ENCODE peak calls at places on chromosomes 1 and 21, in eight cellular contexts. One of them, this sample, is unnamed.

GRCh38 chr21:41562101-41563000 is 54.4 kb upstream of the TMPRSS2 start:
- DNase-seq in foreskin fibroblast: peak
- DNase-seq in transverse colon: peak
- DNase-seq in WERI-Rb-1: no peak
- DNase-seq in fibroblast of the aortic adventitia: no peak
- DNase-seq in GM23338: no peak
- DNase-seq in NB4: no peak
- DNase-seq in epithelial cell of esophagus: no peak
- DNase-seq in this sample: no peak

GRCh38 chr1:6419803-6420593 is at the start of gene HES2:
- DNase-seq in foreskin fibroblast: peak
- DNase-seq in transverse colon: peak
- DNase-seq in WERI-Rb-1: no peak
- DNase-seq in fibroblast of the aortic adventitia: no peak
- DNase-seq in GM23338: peak
- DNase-seq in NB4: peak
- DNase-seq in epithelial cell of esophagus: peak
- DNase-seq in this sample: no peak

GRCh38 chr1:10687782-10688408 is 108.6 kb downstream of the CASZ1 start:
- DNase-seq in foreskin fibroblast: no peak
- DNase-seq in transverse colon: no peak
- DNase-seq in WERI-Rb-1: no peak
- DNase-seq in fibroblast of the aortic adventitia: peak
- DNase-seq in GM23338: no peak
- DNase-seq in NB4: peak
- DNase-seq in epithelial cell of esophagus: no peak
- DNase-seq in this sample: no peak

GRCh38 chr1:34918609-34919561 is 10.6 kb downstream of the DLGAP3 start:
- DNase-seq in foreskin fibroblast: no peak
- DNase-seq in transverse colon: no peak
- DNase-seq in WERI-Rb-1: peak
- DNase-seq in fibroblast of the aortic adventitia: no peak
- DNase-seq in GM23338: peak
- DNase-seq in NB4: peak
- DNase-seq in epithelial cell of esophagus: no peak
- DNase-seq in this sample: no peak

GRCh38 chr21:33115586-33116541 is 45.9 kb downstream of the OLIG1 start:
- DNase-seq in foreskin fibroblast: no peak
- DNase-seq in transverse colon: no peak
- DNase-seq in WERI-Rb-1: no peak
- DNase-seq in fibroblast of the aortic adventitia: no peak
- DNase-seq in GM23338: no peak
- DNase-seq in NB4: no peak
- DNase-seq in epithelial cell of esophagus: no peak
- DNase-seq in this sample: no peak

GRCh38 chr1:118988186-118989005 is at the start of gene TBX15:
- DNase-seq in foreskin fibroblast: peak
- DNase-seq in transverse colon: no peak
- DNase-seq in WERI-Rb-1: no peak
- DNase-seq in fibroblast of the aortic adventitia: no peak
- DNase-seq in GM23338: peak
- DNase-seq in NB4: no peak
- DNase-seq in epithelial cell of esophagus: no peak
- DNase-seq in this sample: no peak

GRCh38 chr1:182303778-182304177 is 87.8 kb downstream of the GLUL start:
- DNase-seq in foreskin fibroblast: peak
- DNase-seq in transverse colon: no peak
- DNase-seq in WERI-Rb-1: no peak
- DNase-seq in fibroblast of the aortic adventitia: no peak
- DNase-seq in GM23338: no peak
- DNase-seq in NB4: no peak
- DNase-seq in epithelial cell of esophagus: no peak
- DNase-seq in this sample: no peak

GRCh38 chr1:175933801-175934200 is 190.4 kb upstream of the TNR start:
- DNase-seq in foreskin fibroblast: peak
- DNase-seq in transverse colon: no peak
- DNase-seq in WERI-Rb-1: no peak
- DNase-seq in fibroblast of the aortic adventitia: peak
- DNase-seq in GM23338: peak
- DNase-seq in NB4: no peak
- DNase-seq in epithelial cell of esophagus: peak
- DNase-seq in this sample: no peak

GRCh38 chr1:15417365-15417934 is 7.8 kb downstream of the EFHD2 start:
- DNase-seq in foreskin fibroblast: peak
- DNase-seq in transverse colon: peak
- DNase-seq in WERI-Rb-1: peak
- DNase-seq in fibroblast of the aortic adventitia: no peak
- DNase-seq in GM23338: no peak
- DNase-seq in NB4: peak
- DNase-seq in epithelial cell of esophagus: peak
- DNase-seq in this sample: no peak

GRCh38 chr1:10624256-10625050 is 149.7 kb downstream of the PEX14 start:
- DNase-seq in foreskin fibroblast: no peak
- DNase-seq in transverse colon: no peak
- DNase-seq in WERI-Rb-1: no peak
- DNase-seq in fibroblast of the aortic adventitia: no peak
- DNase-seq in GM23338: no peak
- DNase-seq in NB4: no peak
- DNase-seq in epithelial cell of esophagus: no peak
- DNase-seq in this sample: no peak

GRCh38 chr1:95035536-95035935 is 37.2 kb downstream of the ALG14 start:
- DNase-seq in foreskin fibroblast: peak
- DNase-seq in transverse colon: no peak
- DNase-seq in WERI-Rb-1: no peak
- DNase-seq in fibroblast of the aortic adventitia: peak
- DNase-seq in GM23338: no peak
- DNase-seq in NB4: no peak
- DNase-seq in epithelial cell of esophagus: peak
- DNase-seq in this sample: no peak

GRCh38 chr1:54798769-54799641 is 2.1 kb downstream of the TTC22 start:
- DNase-seq in foreskin fibroblast: peak
- DNase-seq in transverse colon: peak
- DNase-seq in WERI-Rb-1: no peak
- DNase-seq in fibroblast of the aortic adventitia: peak
- DNase-seq in GM23338: no peak
- DNase-seq in NB4: peak
- DNase-seq in epithelial cell of esophagus: peak
- DNase-seq in this sample: no peak

GRCh38 chr1:178031856-178032320 is 62.0 kb upstream of the RASAL2 start:
- DNase-seq in foreskin fibroblast: peak
- DNase-seq in transverse colon: peak
- DNase-seq in WERI-Rb-1: peak
- DNase-seq in fibroblast of the aortic adventitia: peak
- DNase-seq in GM23338: peak
- DNase-seq in NB4: peak
- DNase-seq in epithelial cell of esophagus: peak
- DNase-seq in this sample: peak

GRCh38 chr1:46369542-46370213 is 24.4 kb upstream of the FAAH start:
- DNase-seq in foreskin fibroblast: peak
- DNase-seq in transverse colon: no peak
- DNase-seq in WERI-Rb-1: no peak
- DNase-seq in fibroblast of the aortic adventitia: peak
- DNase-seq in GM23338: no peak
- DNase-seq in NB4: no peak
- DNase-seq in epithelial cell of esophagus: peak
- DNase-seq in this sample: no peak

GRCh38 chr1:59699227-59699847 is 115.4 kb upstream of the HOOK1 start:
- DNase-seq in foreskin fibroblast: peak
- DNase-seq in transverse colon: no peak
- DNase-seq in WERI-Rb-1: no peak
- DNase-seq in fibroblast of the aortic adventitia: peak
- DNase-seq in GM23338: peak
- DNase-seq in NB4: peak
- DNase-seq in epithelial cell of esophagus: peak
- DNase-seq in this sample: no peak

GRCh38 chr1:227543283-227544066 is 19.9 kb upstream of the ZNF678 start:
- DNase-seq in foreskin fibroblast: no peak
- DNase-seq in transverse colon: no peak
- DNase-seq in WERI-Rb-1: no peak
- DNase-seq in fibroblast of the aortic adventitia: no peak
- DNase-seq in GM23338: no peak
- DNase-seq in NB4: no peak
- DNase-seq in epithelial cell of esophagus: no peak
- DNase-seq in this sample: no peak

GRCh38 chr1:221574529-221574928 is 167.4 kb downstream of the DUSP10 start:
- DNase-seq in foreskin fibroblast: no peak
- DNase-seq in transverse colon: no peak
- DNase-seq in WERI-Rb-1: no peak
- DNase-seq in fibroblast of the aortic adventitia: no peak
- DNase-seq in GM23338: no peak
- DNase-seq in NB4: no peak
- DNase-seq in epithelial cell of esophagus: peak
- DNase-seq in this sample: no peak

GRCh38 chr21:31159808-31160207 is 121.5 kb upstream of the KRTAP19-8 start:
- DNase-seq in foreskin fibroblast: no peak
- DNase-seq in transverse colon: no peak
- DNase-seq in WERI-Rb-1: no peak
- DNase-seq in fibroblast of the aortic adventitia: no peak
- DNase-seq in GM23338: no peak
- DNase-seq in NB4: no peak
- DNase-seq in epithelial cell of esophagus: no peak
- DNase-seq in this sample: no peak

GRCh38 chr1:85344256-85344694 is 67.8 kb upstream of the BCL10 start:
- DNase-seq in foreskin fibroblast: peak
- DNase-seq in transverse colon: peak
- DNase-seq in WERI-Rb-1: peak
- DNase-seq in fibroblast of the aortic adventitia: peak
- DNase-seq in GM23338: peak
- DNase-seq in NB4: peak
- DNase-seq in epithelial cell of esophagus: peak
- DNase-seq in this sample: no peak

GRCh38 chr1:996851-997727 is 2.8 kb downstream of the HES4 start:
- DNase-seq in foreskin fibroblast: no peak
- DNase-seq in transverse colon: no peak
- DNase-seq in WERI-Rb-1: peak
- DNase-seq in fibroblast of the aortic adventitia: no peak
- DNase-seq in GM23338: peak
- DNase-seq in NB4: peak
- DNase-seq in epithelial cell of esophagus: no peak
- DNase-seq in this sample: peak

GRCh38 chr1:115545096-115545720 is 96.6 kb upstream of the VANGL1 start:
- DNase-seq in foreskin fibroblast: no peak
- DNase-seq in transverse colon: no peak
- DNase-seq in WERI-Rb-1: no peak
- DNase-seq in fibroblast of the aortic adventitia: no peak
- DNase-seq in GM23338: no peak
- DNase-seq in NB4: no peak
- DNase-seq in epithelial cell of esophagus: no peak
- DNase-seq in this sample: no peak

GRCh38 chr1:193070395-193070753 is 11.0 kb downstream of the RO60 start:
- DNase-seq in foreskin fibroblast: no peak
- DNase-seq in transverse colon: no peak
- DNase-seq in WERI-Rb-1: no peak
- DNase-seq in fibroblast of the aortic adventitia: no peak
- DNase-seq in GM23338: no peak
- DNase-seq in NB4: peak
- DNase-seq in epithelial cell of esophagus: no peak
- DNase-seq in this sample: no peak
- TF ChIP-seq CTCF in foreskin fibroblast: no peak
- TF ChIP-seq CTCF in transverse colon: no peak
- TF ChIP-seq CTCF in WERI-Rb-1: no peak
- TF ChIP-seq CTCF in fibroblast of the aortic adventitia: no peak
- TF ChIP-seq CTCF in GM23338: no peak
- TF ChIP-seq CTCF in NB4: no peak
- TF ChIP-seq CTCF in epithelial cell of esophagus: no peak
- TF ChIP-seq CTCF in this sample: no peak

DNA sequence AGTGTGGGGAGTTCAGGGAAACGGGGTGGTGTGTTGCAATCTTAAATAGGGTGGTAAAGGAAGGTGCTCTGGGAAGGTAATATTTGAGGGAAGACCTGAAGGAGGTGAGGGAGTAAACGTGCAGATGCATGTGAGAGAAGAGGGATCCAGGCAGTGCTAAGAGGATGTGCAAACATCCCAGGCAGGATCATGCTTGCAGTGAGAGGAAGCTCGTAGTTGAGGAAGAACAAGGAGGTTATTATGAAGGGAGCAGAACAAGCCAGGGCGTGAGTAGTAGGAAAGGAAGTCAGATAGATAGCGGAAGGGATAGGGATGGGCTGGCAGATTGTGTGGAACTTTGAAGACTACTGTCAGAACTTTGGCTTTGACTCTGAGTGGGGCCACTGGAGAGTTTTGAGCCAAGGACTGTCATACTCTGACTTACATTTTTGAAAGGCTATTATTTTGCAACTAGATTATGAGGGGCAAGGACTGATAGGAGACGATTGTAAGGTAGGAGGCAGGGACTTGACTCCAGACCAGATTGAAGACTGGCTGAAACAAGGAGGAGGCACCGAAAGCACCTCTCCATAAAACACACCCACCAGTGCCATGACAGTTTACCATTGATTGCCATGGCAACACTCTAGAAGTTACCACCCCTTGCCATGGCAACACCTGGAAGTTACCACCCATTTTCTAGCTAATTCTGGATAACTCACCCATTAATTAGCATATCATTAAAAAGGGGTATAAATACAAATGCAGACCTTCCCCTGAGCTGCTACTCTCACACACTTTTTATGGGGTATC is 67.0 kb downstream of the XCL2 start:
- DNase-seq in foreskin fibroblast: no peak
- DNase-seq in transverse colon: no peak
- DNase-seq in WERI-Rb-1: no peak
- DNase-seq in fibroblast of the aortic adventitia: no peak
- DNase-seq in GM23338: peak
- DNase-seq in NB4: no peak
- DNase-seq in epithelial cell of esophagus: peak
- DNase-seq in this sample: no peak
- TF ChIP-seq CTCF in foreskin fibroblast: no peak
- TF ChIP-seq CTCF in transverse colon: no peak
- TF ChIP-seq CTCF in WERI-Rb-1: no peak
- TF ChIP-seq CTCF in fibroblast of the aortic adventitia: no peak
- TF ChIP-seq CTCF in GM23338: no peak
- TF ChIP-seq CTCF in NB4: no peak
- TF ChIP-seq CTCF in epithelial cell of esophagus: no peak
- TF ChIP-seq CTCF in this sample: no peak

GRCh38 chr1:203351037-203351625 is at the start of gene FMOD:
- DNase-seq in foreskin fibroblast: peak
- DNase-seq in transverse colon: peak
- DNase-seq in WERI-Rb-1: peak
- DNase-seq in fibroblast of the aortic adventitia: peak
- DNase-seq in GM23338: peak
- DNase-seq in NB4: peak
- DNase-seq in epithelial cell of esophagus: no peak
- DNase-seq in this sample: no peak
- TF ChIP-seq CTCF in foreskin fibroblast: peak
- TF ChIP-seq CTCF in transverse colon: no peak
- TF ChIP-seq CTCF in WERI-Rb-1: peak
- TF ChIP-seq CTCF in fibroblast of the aortic adventitia: no peak
- TF ChIP-seq CTCF in GM23338: peak
- TF ChIP-seq CTCF in NB4: peak
- TF ChIP-seq CTCF in epithelial cell of esophagus: no peak
- TF ChIP-seq CTCF in this sample: no peak

DNA sequence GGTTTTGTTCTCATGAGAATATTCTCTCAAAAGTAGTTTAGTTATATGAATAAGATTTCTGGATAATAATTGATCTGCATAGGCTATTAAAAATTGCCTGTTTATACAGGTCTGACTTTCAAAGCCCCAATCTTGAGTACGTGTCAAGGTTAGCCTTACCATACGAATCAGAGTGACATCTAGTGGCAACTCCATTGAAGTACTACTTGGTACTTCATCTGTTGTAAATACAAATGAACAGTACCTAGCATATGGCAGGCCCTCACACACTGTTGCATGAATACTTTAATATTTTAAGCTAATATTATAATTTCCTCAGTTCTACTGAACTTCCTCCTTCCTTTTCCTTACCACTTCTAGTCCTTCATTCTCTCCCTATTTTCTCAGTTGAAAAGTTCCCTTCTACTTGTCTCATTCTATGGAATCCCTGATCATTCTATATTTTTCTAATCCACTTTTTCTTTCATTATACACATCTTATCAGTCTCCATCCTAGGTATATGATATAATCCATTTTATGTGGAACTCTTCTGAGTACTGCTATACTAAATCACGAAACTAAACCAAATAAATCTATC is 101.2 kb downstream of the AKT3 start:
- DNase-seq in foreskin fibroblast: peak
- DNase-seq in transverse colon: no peak
- DNase-seq in WERI-Rb-1: peak
- DNase-seq in fibroblast of the aortic adventitia: peak
- DNase-seq in GM23338: peak
- DNase-seq in NB4: peak
- DNase-seq in epithelial cell of esophagus: peak
- DNase-seq in this sample: no peak
- TF ChIP-seq CTCF in foreskin fibroblast: peak
- TF ChIP-seq CTCF in transverse colon: peak
- TF ChIP-seq CTCF in WERI-Rb-1: peak
- TF ChIP-seq CTCF in fibroblast of the aortic adventitia: peak
- TF ChIP-seq CTCF in GM23338: peak
- TF ChIP-seq CTCF in NB4: peak
- TF ChIP-seq CTCF in epithelial cell of esophagus: peak
- TF ChIP-seq CTCF in this sample: peak